ENCODE peak calls at places on chromosomes 5 and 9, in six cellular contexts. G is testis; P is Peyer's patch; H is uterus; S is CD4-positive, alpha-beta memory T cell; B is CD8-positive, alpha-beta T cell. F is an unnamed sample.

GRCh38 chr5:159038907-159039306 is 60.8 kb downstream of the EBF1 start:
- DNase-seq in G (no peak), P (no peak), H (no peak), S (no peak), B (no peak), F (no peak)

GRCh38 chr9:114172981-114173833 is 17.9 kb downstream of the COL27A1 start:
- DNase-seq in G (peak), P (no peak), H (peak), S (no peak), B (no peak), F (no peak)

GRCh38 chr9:107749787-107750444 is 260.3 kb upstream of the KLF4 start:
- DNase-seq in G (peak), P (peak), H (peak), S (no peak), B (no peak), F (no peak)

GRCh38 chr5:160064979-160065619 is 54.2 kb downstream of the PWWP2A start:
- DNase-seq in G (no peak), P (peak), H (no peak), S (no peak), B (no peak), F (no peak)

GRCh38 chr5:124705577-124705976 is 40.9 kb downstream of the ZNF608 start:
- DNase-seq in G (no peak), P (no peak), H (no peak), S (no peak), B (no peak), F (no peak)

GRCh38 chr9:112224401-112225289 is 49.5 kb upstream of the SUSD1 start:
- DNase-seq in G (no peak), P (no peak), H (no peak), S (no peak), B (no peak), F (no peak)

GRCh38 chr5:173923236-173924104 is 35.3 kb downstream of the CPEB4 start:
- DNase-seq in G (peak), P (no peak), H (no peak), S (no peak), B (no peak), F (no peak)

GRCh38 chr9:8560560-8561525 is 761.3 kb upstream of the DMAC1 start:
- DNase-seq in G (no peak), P (no peak), H (no peak), S (no peak), B (no peak), F (no peak)

GRCh38 chr5:59553992-59554391 is 339.5 kb downstream of the PDE4D start:
- DNase-seq in G (no peak), P (no peak), H (no peak), S (no peak), B (no peak), F (no peak)

GRCh38 chr5:111511174-111512025 is 935 bp downstream of the STARD4 start:
- DNase-seq in G (no peak), P (no peak), H (no peak), S (no peak), B (no peak), F (no peak)

GRCh38 chr5:115379622-115380344 is 83.3 kb upstream of the CCDC112 start:
- DNase-seq in G (no peak), P (peak), H (no peak), S (peak), B (no peak), F (no peak)

GRCh38 chr5:104412649-104413240 is 850.2 kb upstream of the NUDT12 start:
- DNase-seq in G (no peak), P (no peak), H (no peak), S (no peak), B (no peak), F (no peak)

GRCh38 chr9:130321082-130321481 is 55.5 kb downstream of the HMCN2 start:
- DNase-seq in G (no peak), P (no peak), H (no peak), S (no peak), B (no peak), F (no peak)

GRCh38 chr5:35857004-35857345 is 284 bp downstream of the IL7R start:
- DNase-seq in G (no peak), P (no peak), H (no peak), S (no peak), B (no peak), F (no peak)

GRCh38 chr9:32551491-32552049 is 557 bp upstream of the SMIM27 start:
- DNase-seq in G (peak), P (peak), H (peak), S (peak), B (peak), F (no peak)

GRCh38 chr9:136120438-136120844 is 1.8 kb upstream of the TMEM250 start:
- DNase-seq in G (no peak), P (no peak), H (no peak), S (no peak), B (no peak), F (no peak)

GRCh38 chr9:71233646-71234045 is 112.2 kb upstream of the TRPM3 start:
- DNase-seq in G (no peak), P (no peak), H (no peak), S (no peak), B (no peak), F (no peak)

GRCh38 chr5:177997319-177997670 is 1.3 kb upstream of the PROP1 start:
- DNase-seq in G (no peak), P (no peak), H (no peak), S (no peak), B (no peak), F (no peak)

GRCh38 chr5:147483961-147484707 is 25.7 kb downstream of the DPYSL3 start:
- DNase-seq in G (peak), P (peak), H (peak), S (no peak), B (no peak), F (no peak)

GRCh38 chr5:7886849-7887460 is 18.0 kb downstream of the MTRR start:
- DNase-seq in G (no peak), P (no peak), H (no peak), S (peak), B (no peak), F (no peak)

GRCh38 chr9:98280574-98280973 is 25.1 kb upstream of the TBC1D2 start:
- DNase-seq in G (no peak), P (no peak), H (no peak), S (no peak), B (no peak), F (no peak)

GRCh38 chr5:119411291-119411934 is 40.9 kb upstream of the HSD17B4 start:
- DNase-seq in G (no peak), P (no peak), H (no peak), S (no peak), B (no peak), F (no peak)

GRCh38 chr9:14314424-14314928 is 535 bp upstream of the NFIB start:
- DNase-seq in G (peak), P (peak), H (peak), S (no peak), B (no peak), F (no peak)

GRCh38 chr9:75417471-75417870 is 329.2 kb downstream of the OSTF1 start:
- DNase-seq in G (no peak), P (no peak), H (no peak), S (no peak), B (no peak), F (no peak)

GRCh38 chr5:167631191-167631590 is 660.3 kb upstream of the WWC1 start:
- DNase-seq in G (no peak), P (no peak), H (no peak), S (no peak), B (no peak), F (no peak)

GRCh38 chr5:170154297-170154696 is 48.6 kb downstream of the FOXI1 start:
- DNase-seq in G (no peak), P (no peak), H (no peak), S (no peak), B (no peak), F (no peak)

GRCh38 chr5:91280942-91281269 is 102.2 kb downstream of the ARRDC3 start:
- DNase-seq in G (no peak), P (no peak), H (no peak), S (no peak), B (no peak), F (no peak)

GRCh38 chr5:91848453-91848852 is 465.3 kb upstream of the ARRDC3 start:
- DNase-seq in G (no peak), P (no peak), H (no peak), S (no peak), B (no peak), F (no peak)

GRCh38 chr5:165781703-165782102 is 2276.3 kb downstream of the MAT2B start:
- DNase-seq in G (no peak), P (no peak), H (no peak), S (no peak), B (no peak), F (no peak)

GRCh38 chr5:74424162-74424868 is 216.2 kb downstream of the ENC1 start:
- DNase-seq in G (no peak), P (no peak), H (no peak), S (no peak), B (no peak), F (no peak)

GRCh38 chr9:734831-735511 is 106.5 kb upstream of the DMRT1 start:
- DNase-seq in G (peak), P (no peak), H (peak), S (no peak), B (no peak), F (no peak)

GRCh38 chr5:59769832-59770231 is 123.7 kb downstream of the PDE4D start:
- DNase-seq in G (no peak), P (no peak), H (no peak), S (no peak), B (no peak), F (no peak)

GRCh38 chr5:148746826-148747535 is 79.4 kb upstream of the ADRB2 start:
- DNase-seq in G (no peak), P (no peak), H (no peak), S (no peak), B (no peak), F (no peak)

GRCh38 chr9:132923346-132923902 is 21.0 kb downstream of the TSC1 start:
- DNase-seq in G (no peak), P (no peak), H (no peak), S (no peak), B (no peak), F (no peak)

GRCh38 chr5:109857405-109858031 is 167.8 kb downstream of the MAN2A1 start:
- DNase-seq in G (no peak), P (no peak), H (no peak), S (peak), B (no peak), F (no peak)

GRCh38 chr5:155952486-155953105 is 374.4 kb upstream of the SGCD start:
- DNase-seq in G (no peak), P (no peak), H (no peak), S (no peak), B (no peak), F (no peak)

DNA sequence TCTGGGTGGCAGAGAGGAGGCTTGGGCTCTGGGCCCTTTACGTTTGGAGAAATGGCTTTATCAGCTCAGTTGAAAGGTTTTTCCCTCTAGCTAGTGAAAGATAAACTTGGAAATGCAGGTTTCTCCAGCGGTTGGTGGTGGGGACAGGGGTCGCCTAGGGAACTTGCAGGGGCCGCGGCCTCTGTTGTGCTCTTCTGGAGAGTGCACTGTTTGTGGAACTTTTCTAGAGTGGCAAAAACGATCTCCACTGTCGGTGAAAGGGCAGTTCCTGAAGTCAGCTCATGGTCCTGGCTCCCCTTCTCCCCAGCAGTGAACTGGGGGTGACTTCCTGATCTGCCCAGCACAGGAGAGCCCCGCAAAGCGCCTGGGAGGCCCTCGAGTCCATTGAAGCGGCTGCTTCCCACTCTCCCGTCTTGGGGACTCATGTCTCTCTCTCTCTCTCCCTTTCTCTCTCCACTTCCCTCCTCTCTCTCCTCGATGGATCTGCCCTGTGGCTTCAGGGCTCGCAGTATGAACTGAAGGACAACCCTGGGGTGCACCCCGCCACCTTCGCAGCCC is 3.2 kb downstream of the IRX1 start:
- DNase-seq in G (no peak), P (no peak), H (no peak), S (no peak), B (no peak), F (no peak)
- H3K27ac ChIP-seq in G (no peak), P (no peak), H (no peak), S (no peak), B (no peak), F (no peak)

DNA sequence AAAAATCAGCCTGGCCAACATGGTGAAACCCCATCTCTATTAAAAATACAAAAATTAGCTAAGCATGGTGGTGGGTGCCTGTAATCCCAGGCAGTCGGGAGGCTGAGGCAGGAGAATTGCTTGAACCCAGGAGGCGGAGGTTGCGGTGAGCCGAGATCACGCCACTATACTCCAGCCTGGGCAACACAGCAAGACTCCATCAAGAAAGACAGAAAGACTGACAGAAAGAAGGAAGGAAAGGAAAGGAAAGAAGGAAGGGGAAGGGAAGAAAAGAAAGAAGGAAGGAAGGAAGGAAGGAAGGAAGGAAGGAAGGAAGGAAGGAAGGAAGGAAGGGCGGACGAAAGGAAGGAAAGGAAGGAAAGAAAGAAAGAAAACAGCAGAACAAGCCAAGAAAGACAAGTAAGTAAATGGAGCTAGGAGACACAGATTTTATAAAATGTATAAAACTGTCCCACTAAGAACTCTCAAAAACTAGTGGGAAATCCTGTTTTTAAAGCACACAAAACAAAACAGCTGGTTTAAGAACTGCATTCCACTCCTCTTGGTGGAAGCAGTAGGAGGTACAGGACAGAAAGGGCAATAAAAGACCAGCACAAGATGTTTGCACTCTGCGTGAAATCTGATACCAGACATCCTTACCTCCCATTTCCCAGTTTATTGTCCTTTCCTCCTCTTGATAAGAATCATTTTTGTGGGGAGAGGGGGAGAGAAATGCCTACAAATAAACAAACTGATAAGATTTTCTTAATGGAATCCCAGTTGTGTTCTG is 46.7 kb downstream of the MYO10 start:
- DNase-seq in G (no peak), P (no peak), H (no peak), S (no peak), B (no peak), F (no peak)
- H3K27ac ChIP-seq in G (peak), P (peak), H (peak), S (no peak), B (no peak), F (no peak)

DNA sequence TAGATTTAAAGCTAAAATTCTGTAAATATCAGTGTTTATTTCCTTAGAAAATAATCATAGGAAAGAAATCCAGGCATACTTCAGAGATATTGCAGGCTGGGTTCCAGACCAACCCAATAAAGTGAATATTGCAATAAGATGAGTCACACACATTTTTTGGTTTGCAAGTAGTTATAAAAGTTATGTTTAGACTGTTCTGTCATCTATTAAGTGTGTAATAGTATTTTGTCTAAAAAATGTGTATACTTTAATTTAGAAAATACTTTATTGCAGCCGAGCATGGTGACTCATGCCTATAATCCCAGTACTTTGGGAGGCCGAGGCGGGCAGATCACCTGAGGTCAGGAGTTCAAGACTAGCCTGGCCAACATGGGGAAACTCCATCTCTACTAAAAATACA is 6.9 kb upstream of the RIC1 start:
- DNase-seq in G (no peak), P (no peak), H (no peak), S (no peak), B (no peak), F (no peak)
- H3K27ac ChIP-seq in G (no peak), P (no peak), H (peak), S (no peak), B (no peak), F (no peak)

GRCh38 chr5:153158608-153159007 is 331.9 kb upstream of the GRIA1 start:
- DNase-seq in G (no peak), P (no peak), H (no peak), S (no peak), B (no peak), F (no peak)

GRCh38 chr5:153157156-153157555 is 333.3 kb upstream of the GRIA1 start:
- DNase-seq in G (no peak), P (no peak), H (no peak), S (no peak), B (no peak), F (no peak)

GRCh38 chr5:153159611-153160010 is 330.9 kb upstream of the GRIA1 start:
- DNase-seq in G (no peak), P (no peak), H (no peak), S (no peak), B (no peak), F (no peak)
- H3K27ac ChIP-seq in G (no peak), P (no peak), H (no peak), S (no peak), B (no peak), F (no peak)

DNA sequence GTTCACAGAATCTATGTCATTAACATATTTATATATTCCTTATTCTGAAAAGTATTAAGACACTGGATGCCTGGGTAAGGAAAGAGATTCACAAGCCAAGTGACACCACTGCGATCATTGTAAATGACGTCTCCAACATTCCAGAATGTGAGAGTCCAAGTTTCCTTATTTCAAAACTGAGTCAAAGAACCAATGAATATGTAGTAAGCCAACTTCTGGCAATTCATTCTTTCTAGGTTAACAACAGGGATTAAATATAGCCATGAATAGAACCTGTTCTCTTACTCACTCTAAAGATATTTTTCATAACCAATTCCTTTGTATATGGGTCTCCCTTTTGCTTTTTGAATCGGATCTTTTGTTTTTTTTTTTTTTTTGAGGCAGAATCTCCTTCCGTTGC is 18.1 kb downstream of the RAI14 start:
- DNase-seq in G (no peak), P (no peak), H (no peak), S (no peak), B (no peak), F (no peak)
- H3K27ac ChIP-seq in G (no peak), P (no peak), H (peak), S (no peak), B (no peak), F (no peak)

DNA sequence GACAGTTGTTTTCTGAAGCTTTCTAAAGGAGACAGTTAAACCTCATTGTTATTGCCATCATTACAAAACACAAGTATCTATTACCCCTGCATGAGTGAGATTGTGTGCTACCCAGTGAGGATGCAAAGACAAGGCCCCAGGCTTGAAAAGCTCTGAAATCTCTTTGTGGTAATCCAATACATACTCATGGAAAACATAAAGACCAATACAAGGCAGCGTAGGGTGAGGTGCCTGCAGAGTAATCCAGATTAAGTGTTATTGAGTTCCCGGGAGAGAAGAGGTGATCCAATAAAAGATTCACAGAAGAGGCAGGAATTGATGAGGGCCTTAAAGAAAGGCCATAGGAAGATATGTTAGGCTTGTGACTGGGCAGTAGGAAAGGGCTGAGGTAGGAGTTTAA is 150.1 kb downstream of the MEF2C start:
- DNase-seq in G (no peak), P (no peak), H (no peak), S (no peak), B (no peak), F (no peak)
- H3K27ac ChIP-seq in G (peak), P (no peak), H (peak), S (no peak), B (no peak), F (no peak)

GRCh38 chr9:109789582-109790360 is 9.8 kb downstream of the PALM2AKAP2 start:
- DNase-seq in G (no peak), P (no peak), H (no peak), S (no peak), B (no peak), F (no peak)

GRCh38 chr9:109791747-109792146 is 11.7 kb downstream of the PALM2AKAP2 start:
- DNase-seq in G (no peak), P (no peak), H (no peak), S (no peak), B (no peak), F (no peak)

GRCh38 chr9:109793196-109793595 is 13.2 kb downstream of the PALM2AKAP2 start:
- DNase-seq in G (no peak), P (no peak), H (peak), S (no peak), B (no peak), F (no peak)

GRCh38 chr9:109793921-109794320 is 13.9 kb downstream of the PALM2AKAP2 start:
- DNase-seq in G (no peak), P (no peak), H (no peak), S (no peak), B (no peak), F (no peak)

GRCh38 chr9:109791003-109791677 is 11.1 kb downstream of the PALM2AKAP2 start:
- DNase-seq in G (no peak), P (no peak), H (no peak), S (no peak), B (no peak), F (no peak)
- H3K27ac ChIP-seq in G (no peak), P (no peak), H (peak), S (no peak), B (no peak), F (no peak)

GRCh38 chr9:34591911-34592866 is 2.7 kb upstream of the CNTFR start:
- DNase-seq in G (no peak), P (no peak), H (no peak), S (no peak), B (no peak), F (no peak)
- H3K27ac ChIP-seq in G (no peak), P (no peak), H (peak), S (no peak), B (no peak), F (no peak)